ENCODE peak calls at places on chromosomes 16 and 17, in six cellular contexts. E, J, M, B, Y and R are unnamed samples.

GRCh38 chr16:17474037-17474436 is 3.3 kb upstream of the XYLT1 start:
- DNase-seq in E (no peak), J (no peak), M (no peak), B (no peak), Y (peak; percentile 42), R (peak; percentile 49)

GRCh38 chr16:48862087-48862532 is 252.1 kb upstream of the N4BP1 start:
- DNase-seq in E (no peak), J (peak; percentile 67), M (peak; percentile 1), B (no peak), Y (peak; percentile 86), R (no peak)

GRCh38 chr16:66904846-66905632 is 13.6 kb downstream of the CDH16 start:
- DNase-seq in E (no peak), J (no peak), M (no peak), B (no peak), Y (no peak), R (no peak)

GRCh38 chr16:353404-354285 is 1.1 kb upstream of the AXIN1 start:
- DNase-seq in E (peak; percentile 26), J (no peak), M (peak; percentile 40), B (no peak), Y (no peak), R (no peak)

GRCh38 chr17:60151355-60151754 is 1.6 kb downstream of the CA4 start:
- DNase-seq in E (peak; percentile 30), J (no peak), M (no peak), B (no peak), Y (no peak), R (peak; percentile 86)

GRCh38 chr16:57115504-57116182 is 23.3 kb downstream of the CPNE2 start:
- DNase-seq in E (no peak), J (no peak), M (peak; percentile 50), B (peak; percentile 77), Y (peak; percentile 37), R (no peak)

GRCh38 chr17:8272421-8272820 is 16.0 kb upstream of the RANGRF start:
- DNase-seq in E (no peak), J (no peak), M (no peak), B (no peak), Y (no peak), R (no peak)

GRCh38 chr17:46869296-46869695 is 17.9 kb downstream of the WNT9B start:
- DNase-seq in E (no peak), J (no peak), M (no peak), B (no peak), Y (no peak), R (no peak)

GRCh38 chr17:77429985-77430752 is 289.4 kb downstream of the SEC14L1 start:
- DNase-seq in E (peak; percentile 77), J (peak; percentile 99), M (peak; percentile 90), B (peak; percentile 98), Y (peak; percentile 99), R (peak; percentile 64)

GRCh38 chr17:4412933-4413831 is 20.6 kb upstream of the SPNS3 start:
- DNase-seq in E (peak; percentile 83), J (peak; percentile 84), M (peak; percentile 95), B (peak; percentile 94), Y (peak; percentile 89), R (peak; percentile 77)

GRCh38 chr17:43175213-43176118 is 4.5 kb downstream of the NBR1 start:
- DNase-seq in E (no peak), J (peak; percentile 93), M (no peak), B (peak; percentile 74), Y (peak; percentile 63), R (no peak)

GRCh38 chr17:41494524-41494923 is 4.8 kb upstream of the KRT36 start:
- DNase-seq in E (no peak), J (peak; percentile 45), M (no peak), B (no peak), Y (peak; percentile 17), R (no peak)

GRCh38 chr16:27429981-27430441 is 28.0 kb downstream of the IL21R start:
- DNase-seq in E (no peak), J (no peak), M (no peak), B (peak; percentile 7), Y (no peak), R (no peak)

GRCh38 chr17:20282526-20283308 is 184.6 kb downstream of the LGALS9B start:
- DNase-seq in E (no peak), J (no peak), M (no peak), B (no peak), Y (no peak), R (no peak)

GRCh38 chr17:41710472-41711090 is 1.6 kb upstream of the GAST start:
- DNase-seq in E (no peak), J (peak; percentile 67), M (no peak), B (peak; percentile 66), Y (peak; percentile 95), R (no peak)

GRCh38 chr16:14283786-14284185 is 212.7 kb downstream of the MRTFB start:
- DNase-seq in E (no peak), J (no peak), M (no peak), B (no peak), Y (no peak), R (no peak)

GRCh38 chr16:3999479-3999868 is 116.8 kb downstream of the ADCY9 start:
- DNase-seq in E (no peak), J (peak; percentile 82), M (no peak), B (peak; percentile 93), Y (peak; percentile 71), R (no peak)

GRCh38 chr17:65541453-65541852 is 20.0 kb downstream of the AXIN2 start:
- DNase-seq in E (no peak), J (no peak), M (no peak), B (no peak), Y (no peak), R (no peak)

GRCh38 chr16:23302045-23302956 is at the start of gene SCNN1B:
- DNase-seq in E (no peak), J (no peak), M (peak; percentile 71), B (no peak), Y (no peak), R (no peak)

GRCh38 chr16:22161999-22162657 is at the start of gene SDR42E2:
- DNase-seq in E (peak; percentile 37), J (no peak), M (peak; percentile 51), B (no peak), Y (no peak), R (no peak)
- H3K4me3 ChIP-seq in E (no peak within 1 kb of the TSS), J (no peak within 1 kb of the TSS), M (no peak within 1 kb of the TSS), B (peak within 1 kb of the TSS; percentile 3), Y (no peak within 1 kb of the TSS), R (no peak within 1 kb of the TSS)

GRCh38 chr16:84726079-84726669 is 26.4 kb downstream of the USP10 start:
- DNase-seq in E (peak; percentile 72), J (peak; percentile 82), M (peak; percentile 98), B (peak; percentile 92), Y (peak; percentile 83), R (peak; percentile 65)
- H3K4me3 ChIP-seq in E (no peak overlapping the region), J (no peak overlapping the region), M (no peak overlapping the region), B (no peak overlapping the region), Y (no peak overlapping the region), R (no peak overlapping the region)

GRCh38 chr17:970388-970768 is 9.2 kb downstream of the NXN start:
- DNase-seq in E (no peak), J (no peak), M (no peak), B (no peak), Y (no peak), R (no peak)
- H3K4me3 ChIP-seq in E (no peak overlapping the region), J (no peak overlapping the region), M (no peak overlapping the region), B (no peak overlapping the region), Y (peak overlapping the region; percentile 25), R (no peak overlapping the region)

DNA sequence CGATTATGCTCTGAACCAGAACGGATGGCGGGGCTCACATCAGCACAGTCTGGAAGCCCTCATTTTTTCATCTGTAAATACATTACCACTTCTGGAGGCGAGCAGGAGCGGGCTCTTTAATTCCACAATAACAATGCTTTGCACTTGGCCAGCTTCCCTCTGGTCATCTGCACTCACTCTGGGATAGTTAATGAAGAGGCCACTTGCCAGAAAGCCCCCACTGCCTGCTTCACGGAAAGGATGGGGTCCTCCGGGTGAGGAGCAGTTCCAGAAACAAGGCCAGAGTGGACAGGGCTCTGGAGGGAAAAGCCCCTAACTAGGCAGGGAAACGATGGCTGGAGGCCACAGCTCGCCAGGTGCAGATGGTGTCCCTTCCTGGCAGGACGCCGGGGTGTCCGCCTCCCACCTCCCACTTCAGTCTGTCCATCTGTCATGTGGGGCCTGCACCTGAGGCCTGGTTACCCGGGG is 13.1 kb upstream of the BCAR1 start:
- DNase-seq in E (no peak), J (peak; percentile 33), M (no peak), B (peak; percentile 78), Y (peak; percentile 41), R (no peak)
- H3K4me3 ChIP-seq in E (no peak overlapping the region), J (peak overlapping the region; percentile 91), M (peak overlapping the region; percentile 80), B (peak overlapping the region; percentile 99), Y (peak overlapping the region; percentile 86), R (no peak overlapping the region)

GRCh38 chr17:28518132-28518531 is 12.0 kb downstream of the FOXN1 start:
- DNase-seq in E (no peak), J (no peak), M (no peak), B (no peak), Y (no peak), R (no peak)

GRCh38 chr17:28518578-28518977 is 12.4 kb downstream of the FOXN1 start:
- DNase-seq in E (no peak), J (no peak), M (no peak), B (no peak), Y (no peak), R (no peak)

GRCh38 chr17:28520687-28521086 is 14.5 kb downstream of the FOXN1 start:
- DNase-seq in E (no peak), J (no peak), M (no peak), B (no peak), Y (no peak), R (no peak)

GRCh38 chr17:28521296-28522085 is 15.3 kb downstream of the FOXN1 start:
- DNase-seq in E (no peak), J (no peak), M (no peak), B (no peak), Y (no peak), R (no peak)

GRCh38 chr17:28519236-28519635 is 13.1 kb downstream of the FOXN1 start:
- DNase-seq in E (no peak), J (no peak), M (no peak), B (no peak), Y (no peak), R (peak; percentile 92)
- H3K4me3 ChIP-seq in E (no peak overlapping the region), J (no peak overlapping the region), M (no peak overlapping the region), B (no peak overlapping the region), Y (no peak overlapping the region), R (no peak overlapping the region)

GRCh38 chr16:69929480-69929879 is 21.7 kb upstream of the CLEC18A start:
- DNase-seq in E (no peak), J (no peak), M (no peak), B (no peak), Y (no peak), R (no peak)

GRCh38 chr16:69925311-69925710 is 25.8 kb upstream of the CLEC18A start:
- DNase-seq in E (no peak), J (no peak), M (no peak), B (no peak), Y (no peak), R (no peak)

GRCh38 chr16:69928856-69929400 is 22.2 kb upstream of the CLEC18A start:
- DNase-seq in E (no peak), J (no peak), M (no peak), B (no peak), Y (no peak), R (no peak)

GRCh38 chr16:69926241-69926640 is 24.9 kb upstream of the CLEC18A start:
- DNase-seq in E (no peak), J (no peak), M (no peak), B (no peak), Y (no peak), R (no peak)

GRCh38 chr16:69927056-69927757 is 23.9 kb upstream of the CLEC18A start:
- DNase-seq in E (no peak), J (peak; percentile 77), M (no peak), B (peak; percentile 94), Y (peak; percentile 91), R (no peak)
- H3K4me3 ChIP-seq in E (no peak overlapping the region), J (no peak overlapping the region), M (no peak overlapping the region), B (no peak overlapping the region), Y (no peak overlapping the region), R (no peak overlapping the region)